ENCODE peak calls at places on chromosomes 1 and 21, in six cellular contexts. U is effector memory CD4-positive, alpha-beta T cell; L is right cardiac atrium; Y is NCI-H774; B is naive B cell; K is stimulated activated CD8-positive, alpha-beta memory T cell treated with anti-CD3 and anti-CD28 coated beads, Interleukin-2, amount 100 ng/mL, for 48 hours. E is an unnamed sample.

GRCh38 chr1:217528271-217528670 is 102.6 kb downstream of the GPATCH2 start:
- DNase-seq in B (no peak), K (no peak), U (no peak), Y (no peak), L (no peak), E (no peak)

GRCh38 chr1:78334952-78335351 is 155.8 kb upstream of the PTGFR start:
- DNase-seq in Y (no peak), B (no peak), L (no peak), U (no peak), K (no peak), E (no peak)

GRCh38 chr1:32992489-32993214 is 28.0 kb upstream of the RNF19B start:
- DNase-seq in L (peak), B (peak), U (peak), Y (no peak), K (peak), E (no peak)

GRCh38 chr21:16608209-16608830 is 878.5 kb downstream of the USP25 start:
- DNase-seq in U (no peak), Y (no peak), L (no peak), B (no peak), K (no peak), E (no peak)

GRCh38 chr1:228838717-228839500 is 103.6 kb downstream of the RHOU start:
- DNase-seq in B (no peak), L (no peak), K (no peak), Y (no peak), U (no peak), E (no peak)

GRCh38 chr1:91278754-91279153 is 125.9 kb downstream of the HFM1 start:
- DNase-seq in Y (peak), L (no peak), B (no peak), K (no peak), U (no peak), E (no peak)

GRCh38 chr1:231160851-231161710 is 777 bp upstream of the TRIM67 start:
- DNase-seq in L (no peak), U (no peak), K (no peak), B (no peak), Y (no peak), E (no peak)

GRCh38 chr1:77682442-77683141 is at the start of gene ZZZ3:
- DNase-seq in K (peak), Y (peak), L (peak), U (peak), B (peak), E (peak)

GRCh38 chr1:169109561-169110134 is 3.2 kb downstream of the ATP1B1 start:
- DNase-seq in B (no peak), L (peak), U (no peak), K (no peak), Y (peak), E (peak)

E was measured in DMS153.